ENCODE peak calls at places on chromosomes 13 and 19, in eight cellular contexts. K is Peyer's patch, Q is neural progenitor cell, N is foreskin fibroblast, B is BJ, U is activated B cell treated with CpG ODN at 0.5 μM for 24 hours, W is sigmoid colon, I is WTC11. P is an unnamed sample.

GRCh38 chr13:22703601-22704209 is 477.1 kb upstream of the SGCG start:
- DNase-seq in K (no peak), Q (no peak), N (no peak), B (no peak), U (no peak), W (no peak), I (no peak), P (no peak)

GRCh38 chr13:111210082-111210481 is 95.0 kb downstream of the ARHGEF7 start:
- DNase-seq in K (no peak), Q (peak; percentile 41), N (peak; percentile 58), B (no peak), U (no peak), W (no peak), I (no peak), P (no peak)

GRCh38 chr13:40356011-40356410 is 310.4 kb downstream of the FOXO1 start:
- DNase-seq in K (no peak), Q (no peak), N (no peak), B (no peak), U (no peak), W (no peak), I (no peak), P (no peak)

GRCh38 chr19:2398735-2399305 is 28.6 kb downstream of the TIMM13 start:
- DNase-seq in K (no peak), Q (no peak), N (no peak), B (no peak), U (no peak), W (no peak), I (no peak), P (no peak)

GRCh38 chr19:7415163-7415856 is 66.6 kb downstream of the ARHGEF18 start:
- DNase-seq in K (no peak), Q (no peak), N (peak; percentile 17), B (no peak), U (no peak), W (no peak), I (no peak), P (no peak)

GRCh38 chr13:98650376-98651107 is 73.6 kb upstream of the STK24 start:
- DNase-seq in K (no peak), Q (no peak), N (no peak), B (no peak), U (no peak), W (no peak), I (no peak), P (no peak)

GRCh38 chr19:56837004-56837403 is 3.5 kb downstream of the PEG3 start:
- DNase-seq in K (no peak), Q (no peak), N (no peak), B (no peak), U (no peak), W (no peak), I (no peak), P (no peak)

GRCh38 chr13:23748591-23748990 is 140.6 kb downstream of the MIPEP start:
- DNase-seq in K (no peak), Q (no peak), N (no peak), B (no peak), U (no peak), W (no peak), I (peak; percentile 26), P (no peak)

GRCh38 chr13:40275636-40276035 is 390.8 kb downstream of the FOXO1 start:
- DNase-seq in K (no peak), Q (no peak), N (peak; percentile 49), B (peak; percentile 11), U (no peak), W (no peak), I (no peak), P (no peak)

GRCh38 chr19:912181-913079 is 589 bp downstream of the R3HDM4 start:
- DNase-seq in K (peak; percentile 57), Q (no peak), N (no peak), B (no peak), U (no peak), W (no peak), I (no peak), P (no peak)

GRCh38 chr13:28718186-28718537 is 608 bp downstream of the SLC46A3 start:
- DNase-seq in K (no peak), Q (no peak), N (no peak), B (no peak), U (no peak), W (no peak), I (no peak), P (no peak)

GRCh38 chr13:52455677-52456041 is 381 bp downstream of the CKAP2 start:
- DNase-seq in K (peak; percentile 85), Q (peak; percentile 96), N (peak; percentile 77), B (peak; percentile 8), U (peak; percentile 79), W (peak; percentile 83), I (peak; percentile 91), P (peak; percentile 17)

GRCh38 chr19:7790416-7790815 is 27.4 kb downstream of the CLEC4M start:
- DNase-seq in K (no peak), Q (no peak), N (no peak), B (no peak), U (no peak), W (no peak), I (no peak), P (no peak)

GRCh38 chr19:40229484-40229883 is 3.0 kb upstream of the CCNP start:
- DNase-seq in K (no peak), Q (no peak), N (peak; percentile 55), B (no peak), U (no peak), W (no peak), I (no peak), P (no peak)

GRCh38 chr13:113192902-113193301 is 15.6 kb downstream of the PCID2 start:
- DNase-seq in K (no peak), Q (no peak), N (peak; percentile 87), B (peak; percentile 37), U (no peak), W (no peak), I (no peak), P (no peak)

GRCh38 chr19:3250675-3251074 is 26.2 kb downstream of the CELF5 start:
- DNase-seq in K (peak; percentile 18), Q (no peak), N (peak; percentile 31), B (no peak), U (no peak), W (no peak), I (peak; percentile 45), P (no peak)

GRCh38 chr13:93183302-93183701 is 43.3 kb upstream of the GPC6 start:
- DNase-seq in K (no peak), Q (no peak), N (no peak), B (no peak), U (no peak), W (no peak), I (peak; percentile 45), P (no peak)

GRCh38 chr19:39110263-39110967 is 15.2 kb upstream of the PAK4 start:
- DNase-seq in K (peak; percentile 64), Q (peak; percentile 74), N (peak; percentile 64), B (no peak), U (peak; percentile 66), W (peak; percentile 74), I (peak; percentile 75), P (peak; percentile 79)
- TF ChIP-seq CTCF in K (peak; percentile 51), Q (peak; percentile 81), N (peak; percentile 75), B (peak; percentile 82), U (no peak), W (peak; percentile 39), I (peak; percentile 84), P (peak; percentile 69)

DNA sequence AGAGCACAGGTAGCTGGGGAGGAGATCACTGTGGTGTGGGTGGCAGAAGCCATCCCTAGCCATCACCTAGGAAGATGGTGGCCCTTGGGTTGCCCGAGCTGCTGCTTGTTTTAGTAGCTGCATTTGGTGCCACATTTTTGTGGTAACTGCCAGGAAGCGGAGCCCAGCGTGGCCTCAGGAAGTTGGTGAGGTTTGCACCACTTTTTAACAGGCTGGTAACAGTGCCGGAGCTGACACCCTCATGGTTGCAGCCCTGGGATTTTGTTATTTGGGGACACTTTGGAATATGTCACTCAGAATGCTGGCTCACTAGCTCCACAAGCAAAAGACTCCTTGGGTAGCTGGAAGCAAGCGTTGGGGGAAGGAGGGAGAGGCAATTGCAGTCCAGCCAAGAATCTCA is 22.1 kb downstream of the ACTN4 start:
- DNase-seq in K (peak; percentile 39), Q (no peak), N (no peak), B (no peak), U (no peak), W (no peak), I (no peak), P (no peak)
- TF ChIP-seq CTCF in K (no peak), Q (no peak), N (no peak), B (no peak), U (no peak), W (no peak), I (no peak), P (no peak)

GRCh38 chr19:10874019-10874418 is 2.7 kb downstream of the CARM1 start:
- DNase-seq in K (no peak), Q (no peak), N (no peak), B (no peak), U (no peak), W (no peak), I (no peak), P (no peak)

GRCh38 chr19:10870501-10870954 is 825 bp upstream of the CARM1 start:
- DNase-seq in K (no peak), Q (no peak), N (no peak), B (no peak), U (no peak), W (no peak), I (no peak), P (no peak)

GRCh38 chr19:10872551-10873107 is 1.3 kb downstream of the CARM1 start:
- DNase-seq in K (no peak), Q (no peak), N (no peak), B (no peak), U (no peak), W (no peak), I (no peak), P (no peak)

GRCh38 chr19:10870955-10871603 is at the start of gene CARM1:
- DNase-seq in K (peak; percentile 99), Q (peak; percentile 98), N (peak; percentile 100), B (peak; percentile 85), U (peak; percentile 100), W (peak; percentile 100), I (peak; percentile 99), P (peak; percentile 99)

GRCh38 chr19:10871711-10872550 is 578 bp downstream of the CARM1 start:
- DNase-seq in K (no peak), Q (peak; percentile 74), N (peak; percentile 46), B (no peak), U (peak; percentile 52), W (peak; percentile 83), I (peak; percentile 33), P (peak; percentile 31)
- TF ChIP-seq CTCF in K (peak; percentile 46), Q (peak; percentile 14), N (no peak), B (peak; percentile 30), U (no peak), W (peak; percentile 17), I (peak; percentile 18), P (no peak)

GRCh38 chr19:6224308-6224675 is 55.5 kb downstream of the MLLT1 start:
- DNase-seq in K (no peak), Q (no peak), N (no peak), B (no peak), U (no peak), W (no peak), I (no peak), P (no peak)

GRCh38 chr19:6221878-6222746 is 57.7 kb downstream of the MLLT1 start:
- DNase-seq in K (no peak), Q (no peak), N (no peak), B (no peak), U (no peak), W (no peak), I (no peak), P (no peak)

GRCh38 chr19:6222884-6223283 is 56.9 kb downstream of the MLLT1 start:
- DNase-seq in K (no peak), Q (no peak), N (peak; percentile 42), B (no peak), U (no peak), W (no peak), I (no peak), P (no peak)

GRCh38 chr19:6225232-6225635 is 54.5 kb downstream of the MLLT1 start:
- DNase-seq in K (no peak), Q (no peak), N (peak; percentile 49), B (no peak), U (no peak), W (no peak), I (no peak), P (no peak)

GRCh38 chr19:6223461-6224307 is 56.1 kb downstream of the MLLT1 start:
- DNase-seq in K (no peak), Q (no peak), N (no peak), B (no peak), U (no peak), W (no peak), I (no peak), P (no peak)
- TF ChIP-seq CTCF in K (no peak), Q (no peak), N (no peak), B (no peak), U (no peak), W (no peak), I (no peak), P (no peak)